ENCODE peak calls at places on chromosomes 12 and 14, in six cellular contexts. B is neuronal stem cell, K is fibroblast of gingiva, C is mucosa of gallbladder, Z is pancreas, X is sigmoid colon. Y is an unnamed sample.

GRCh38 chr14:94771191-94771905 is 1.4 kb upstream of the GSC start:
- DNase-seq in B (no peak), K (no peak), C (no peak), Z (no peak), X (no peak), Y (peak)

GRCh38 chr12:2691340-2692111 is 103.2 kb upstream of the FKBP4 start:
- DNase-seq in B (peak), K (no peak), C (no peak), Z (no peak), X (no peak), Y (no peak)

GRCh38 chr12:3632256-3633240 is 120.4 kb downstream of the CRACR2A start:
- DNase-seq in B (no peak), K (no peak), C (no peak), Z (no peak), X (no peak), Y (no peak)

GRCh38 chr12:9349888-9350885 is 142.0 kb upstream of the PZP start:
- DNase-seq in B (no peak), K (no peak), C (no peak), Z (no peak), X (no peak), Y (no peak)

GRCh38 chr12:110436231-110436630 is 13.9 kb downstream of the ARPC3 start:
- DNase-seq in B (no peak), K (no peak), C (no peak), Z (no peak), X (no peak), Y (no peak)

GRCh38 chr12:112015938-112016337 is 2.7 kb downstream of the ERP29 start:
- DNase-seq in B (no peak), K (no peak), C (no peak), Z (no peak), X (no peak), Y (no peak)

GRCh38 chr14:88168498-88169165 is 154.4 kb downstream of the KCNK10 start:
- DNase-seq in B (no peak), K (peak), C (peak), Z (peak), X (no peak), Y (no peak)

GRCh38 chr12:66636771-66637170 is 42.1 kb downstream of the GRIP1 start:
- DNase-seq in B (no peak), K (no peak), C (peak), Z (peak), X (peak), Y (no peak)

GRCh38 chr12:52278931-52279682 is 4.7 kb downstream of the KRT86 start:
- DNase-seq in B (peak), K (peak), C (peak), Z (peak), X (peak), Y (peak)

GRCh38 chr12:53786411-53786810 is 34.6 kb upstream of the CISTR start:
- DNase-seq in B (no peak), K (no peak), C (no peak), Z (no peak), X (no peak), Y (no peak)

GRCh38 chr12:104600790-104601739 is 144.3 kb downstream of the CHST11 start:
- DNase-seq in B (no peak), K (no peak), C (no peak), Z (peak), X (no peak), Y (no peak)

GRCh38 chr14:63752449-63753169 is 24.7 kb upstream of the SGPP1 start:
- DNase-seq in B (no peak), K (no peak), C (peak), Z (peak), X (no peak), Y (no peak)

GRCh38 chr14:66379116-66379515 is 107.1 kb upstream of the CCDC196 start:
- DNase-seq in B (no peak), K (no peak), C (peak), Z (peak), X (no peak), Y (no peak)

GRCh38 chr12:82176761-82177490 is 181.3 kb downstream of the CCDC59 start:
- DNase-seq in B (no peak), K (peak), C (no peak), Z (no peak), X (no peak), Y (no peak)

GRCh38 chr12:126974779-126975178 is 1292.2 kb upstream of the TMEM132C start:
- DNase-seq in B (no peak), K (no peak), C (no peak), Z (no peak), X (no peak), Y (no peak)

GRCh38 chr12:119620490-119620889 is 26.9 kb downstream of the TMEM233 start:
- DNase-seq in B (no peak), K (no peak), C (no peak), Z (no peak), X (no peak), Y (no peak)

GRCh38 chr12:123271182-123271491 is 519 bp downstream of the CDK2AP1 start:
- DNase-seq in B (peak), K (peak), C (peak), Z (peak), X (peak), Y (peak)

GRCh38 chr12:15601210-15601800 is 187.9 kb downstream of the EPS8 start:
- DNase-seq in B (no peak), K (peak), C (no peak), Z (no peak), X (no peak), Y (no peak)

GRCh38 chr12:74889563-74890236 is 319.9 kb downstream of the KCNC2 start:
- DNase-seq in B (no peak), K (no peak), C (no peak), Z (no peak), X (no peak), Y (no peak)

GRCh38 chr12:93126069-93126474 is 197.0 kb upstream of the EEA1 start:
- DNase-seq in B (no peak), K (no peak), C (no peak), Z (no peak), X (no peak), Y (no peak)

GRCh38 chr12:32727237-32727636 is 28.5 kb downstream of the YARS2 start:
- DNase-seq in B (no peak), K (no peak), C (no peak), Z (no peak), X (no peak), Y (no peak)

GRCh38 chr14:51614707-51615106 is 37.0 kb upstream of the FRMD6 start:
- DNase-seq in B (no peak), K (no peak), C (no peak), Z (no peak), X (no peak), Y (no peak)

GRCh38 chr14:23866269-23866668 is 87.3 kb upstream of the DHRS4 start:
- DNase-seq in B (no peak), K (no peak), C (no peak), Z (no peak), X (no peak), Y (no peak)

GRCh38 chr14:66315098-66315497 is 171.1 kb upstream of the CCDC196 start:
- DNase-seq in B (no peak), K (no peak), C (no peak), Z (no peak), X (no peak), Y (no peak)

GRCh38 chr14:22071001-22071400 is 397.4 kb upstream of the OR4E1 start:
- DNase-seq in B (no peak), K (no peak), C (no peak), Z (no peak), X (no peak), Y (no peak)

GRCh38 chr12:48786591-48787544 is 2.0 kb downstream of the ADCY6 start:
- DNase-seq in B (no peak), K (no peak), C (no peak), Z (no peak), X (no peak), Y (no peak)

GRCh38 chr12:95763809-95764253 is 26.7 kb downstream of the NTN4 start:
- DNase-seq in B (no peak), K (peak), C (no peak), Z (peak), X (no peak), Y (no peak)

GRCh38 chr14:22766457-22767322 is at the start of gene OXA1L:
- DNase-seq in B (peak), K (peak), C (peak), Z (peak), X (peak), Y (peak)

GRCh38 chr12:46209914-46210834 is 58.7 kb downstream of the SLC38A1 start:
- DNase-seq in B (no peak), K (no peak), C (no peak), Z (peak), X (peak), Y (no peak)

GRCh38 chr12:57340104-57340503 is 89.1 kb upstream of the STAC3 start:
- DNase-seq in B (no peak), K (peak), C (peak), Z (no peak), X (peak), Y (peak)

GRCh38 chr12:80241576-80242273 is 142.4 kb downstream of the OTOGL start:
- DNase-seq in B (no peak), K (peak), C (no peak), Z (no peak), X (no peak), Y (peak)

GRCh38 chr12:46659032-46659703 is 166.6 kb downstream of the SLC38A4 start:
- DNase-seq in B (peak), K (peak), C (no peak), Z (no peak), X (no peak), Y (no peak)

GRCh38 chr12:53624453-53624852 is 1.7 kb downstream of the ATF7 start:
- DNase-seq in B (no peak), K (peak), C (no peak), Z (no peak), X (no peak), Y (no peak)

Y was measured in sciatic nerve.